ENCODE peak calls at places on chromosomes 4 and X, in six cellular contexts. A, D, V, M, X and Z are unnamed samples. For H3K36me3, the result is how much of the 10 kb centered on the place peaks cover.

GRCh38 chrX:153889123-153889522 is 3.1 kb upstream of the L1CAM start:
- DNase-seq in X (no peak), V (no peak), D (no peak), M (no peak), A (no peak), Z (no peak)

GRCh38 chr4:20528508-20528907 is 171.8 kb upstream of the PACRGL start:
- DNase-seq in D (no peak), A (no peak), X (no peak), V (no peak), M (no peak), Z (no peak)

GRCh38 chr4:140659935-140660710 is 91.4 kb upstream of the UCP1 start:
- DNase-seq in X (no peak), V (no peak), D (no peak), M (no peak), A (no peak), Z (no peak)

GRCh38 chr4:82428526-82428968 is 1.7 kb downstream of the HNRNPDL start:
- DNase-seq in V (no peak), M (no peak), X (no peak), D (no peak), A (no peak), Z (no peak)

GRCh38 chrX:118271770-118272169 is 74.1 kb upstream of the WDR44 start:
- DNase-seq in A (no peak), X (no peak), V (no peak), D (no peak), M (no peak), Z (no peak)

GRCh38 chr4:18689308-18689915 is 667.9 kb upstream of the LCORL start:
- DNase-seq in M (no peak), A (no peak), V (peak), D (no peak), X (peak), Z (no peak)

GRCh38 chr4:21656832-21657231 is 291.7 kb downstream of the KCNIP4 start:
- DNase-seq in X (no peak), M (no peak), D (no peak), V (no peak), A (no peak), Z (no peak)

GRCh38 chrX:129932137-129932791 is 26.3 kb downstream of the UTP14A start:
- DNase-seq in A (peak), V (peak), D (peak), X (peak), M (peak), Z (peak)

GRCh38 chrX:93868289-93868985 is 194.4 kb downstream of the FAM133A start:
- DNase-seq in M (no peak), A (no peak), D (no peak), V (no peak), X (no peak), Z (no peak)

GRCh38 chr4:107069049-107069448 is 32.9 kb upstream of the DKK2 start:
- DNase-seq in X (no peak), D (no peak), M (no peak), V (no peak), A (no peak), Z (no peak)

GRCh38 chr4:151862766-151863165 is 102.0 kb upstream of the GATB start:
- DNase-seq in A (no peak), X (no peak), M (no peak), D (no peak), V (no peak), Z (no peak)

GRCh38 chr4:107183155-107183774 is 147.2 kb upstream of the DKK2 start:
- DNase-seq in V (no peak), M (no peak), A (no peak), X (peak), D (no peak), Z (no peak)

GRCh38 chr4:108117473-108118182 is 51.1 kb downstream of the LEF1 start:
- DNase-seq in V (no peak), D (no peak), M (no peak), X (no peak), A (no peak), Z (no peak)

GRCh38 chr4:108029321-108029720 is 39.6 kb downstream of the HADH start:
- DNase-seq in V (no peak), X (no peak), M (no peak), D (no peak), A (no peak), Z (peak)

GRCh38 chr4:73450398-73451004 is 14.5 kb downstream of the AFP start:
- DNase-seq in M (no peak), X (peak), A (peak), D (no peak), V (no peak), Z (no peak)

GRCh38 chrX:31165241-31166035 is 93.6 kb upstream of the FTHL17 start:
- DNase-seq in V (no peak), D (no peak), M (no peak), A (no peak), X (no peak), Z (no peak)

GRCh38 chr4:54543088-54543795 is 114.5 kb upstream of the KIT start:
- DNase-seq in M (no peak), X (no peak), V (no peak), A (no peak), D (no peak), Z (no peak)

GRCh38 chrX:283115-283845 is 2.1 kb downstream of the PLCXD1 start:
- DNase-seq in X (peak), D (peak), V (peak), M (peak), A (peak), Z (peak)

GRCh38 chrX:113980953-113981352 is 602.9 kb upstream of the HTR2C start:
- DNase-seq in D (no peak), A (no peak), M (no peak), V (no peak), X (no peak), Z (no peak)

GRCh38 chr4:98262431-98262830 is 1.2 kb downstream of the RAP1GDS1 start:
- DNase-seq in A (no peak), D (no peak), V (no peak), X (peak), M (no peak), Z (no peak)

GRCh38 chr4:26839016-26839415 is 21.6 kb upstream of the STIM2 start:
- DNase-seq in A (no peak), V (no peak), X (no peak), D (no peak), M (no peak), Z (no peak)

GRCh38 chr4:144872508-144873293 is 225.3 kb downstream of the ANAPC10 start:
- DNase-seq in M (no peak), X (no peak), V (peak), D (no peak), A (no peak), Z (no peak)

GRCh38 chr4:112765317-112765989 is 128.5 kb downstream of the LARP7 start:
- DNase-seq in V (no peak), A (no peak), D (no peak), X (no peak), M (no peak), Z (no peak)

GRCh38 chr4:15042529-15043167 is 40.4 kb downstream of the CPEB2 start:
- DNase-seq in D (no peak), A (no peak), X (no peak), V (no peak), M (no peak), Z (no peak)

GRCh38 chr4:47118192-47118879 is 87.0 kb downstream of the GABRB1 start:
- DNase-seq in A (no peak), D (no peak), V (no peak), X (no peak), M (no peak), Z (no peak)

GRCh38 chr4:94939791-94940530 is 182.2 kb downstream of the BMPR1B start:
- DNase-seq in D (no peak), V (no peak), M (no peak), X (no peak), A (no peak), Z (no peak)

GRCh38 chr4:189187531-189188052 is 753.1 kb upstream of the FRG1 start:
- DNase-seq in A (no peak), V (no peak), M (no peak), D (no peak), X (no peak), Z (no peak)

GRCh38 chrX:9171841-9172240 is 137.9 kb upstream of the FAM9B start:
- DNase-seq in X (no peak), V (no peak), M (no peak), A (no peak), D (no peak), Z (no peak)

GRCh38 chr4:57320217-57320616 is 210.0 kb upstream of the IGFBP7 start:
- DNase-seq in D (no peak), A (no peak), V (no peak), X (no peak), M (no peak), Z (no peak)

DNA sequence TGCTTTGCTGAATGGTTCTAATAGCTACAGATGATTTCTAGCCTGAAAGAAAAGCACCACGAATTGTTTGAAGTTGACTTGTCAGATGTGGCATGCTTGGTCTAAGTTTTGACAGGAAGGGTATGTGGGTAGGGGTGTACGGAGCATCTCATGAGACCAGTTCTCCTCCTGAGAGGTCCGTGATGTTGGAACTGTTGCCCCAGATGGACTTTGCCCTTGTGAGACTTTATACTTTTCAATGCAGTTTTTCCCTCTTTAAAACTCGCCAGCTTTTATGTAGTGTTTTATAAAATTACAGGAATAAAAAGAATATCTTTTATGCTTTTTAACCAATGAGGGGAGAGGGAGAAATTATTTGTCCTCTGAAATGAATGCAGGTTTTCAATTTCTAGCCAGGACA is 16.6 kb upstream of the XG start:
- DNase-seq in M (no peak), V (no peak), D (no peak), X (no peak), A (no peak), Z (no peak)
- H3K36me3 ChIP-seq in M (under half), V (under half), D (half or more), X (under half), A (under half), Z (under half)

GRCh38 chr4:87079967-87080366 is 140.5 kb downstream of the KLHL8 start:
- DNase-seq in M (no peak), A (no peak), V (no peak), D (no peak), X (no peak), Z (no peak)
- H3K27ac ChIP-seq in M (no peak), A (peak), V (peak), D (peak), X (peak), Z (no peak)

GRCh38 chrX:38656350-38656915 is 95.1 kb downstream of the TSPAN7 start:
- DNase-seq in V (no peak), M (no peak), D (no peak), X (no peak), A (no peak), Z (no peak)

GRCh38 chrX:38652934-38653442 is 91.6 kb downstream of the TSPAN7 start:
- DNase-seq in M (no peak), D (no peak), X (no peak), V (no peak), A (no peak), Z (no peak)

GRCh38 chrX:38651625-38652601 is 90.6 kb downstream of the TSPAN7 start:
- DNase-seq in M (no peak), A (no peak), V (no peak), X (no peak), D (no peak), Z (no peak)

GRCh38 chrX:38657562-38657961 is 96.2 kb downstream of the TSPAN7 start:
- DNase-seq in X (no peak), D (no peak), V (no peak), M (no peak), A (no peak), Z (no peak)

GRCh38 chrX:38654302-38654701 is 93.0 kb downstream of the TSPAN7 start:
- DNase-seq in M (no peak), A (no peak), X (no peak), D (no peak), V (no peak), Z (no peak)
- TF ChIP-seq CTCF in M (peak), A (peak), X (peak), D (peak), V (peak), Z (no peak)

GRCh38 chr4:4420421-4420820 is 33.5 kb downstream of the NSG1 start:
- DNase-seq in X (no peak), A (no peak), V (peak), M (no peak), D (no peak), Z (no peak)
- H3K36me3 ChIP-seq in X (under half), A (under half), V (under half), M (half or more), D (half or more), Z (under half)

GRCh38 chr4:168609369-168609768 is 112.5 kb downstream of the PALLD start:
- DNase-seq in M (no peak), A (no peak), X (no peak), V (no peak), D (no peak), Z (no peak)
- H3K27ac ChIP-seq in M (no peak), A (no peak), X (no peak), V (no peak), D (no peak), Z (no peak)

GRCh38 chrX:131704136-131704695 is 160.3 kb downstream of the OR13H1 start:
- DNase-seq in M (peak), D (peak), X (no peak), V (peak), A (peak), Z (no peak)
- TF ChIP-seq CTCF in M (peak), D (peak), X (no peak), V (peak), A (no peak), Z (no peak)

DNA sequence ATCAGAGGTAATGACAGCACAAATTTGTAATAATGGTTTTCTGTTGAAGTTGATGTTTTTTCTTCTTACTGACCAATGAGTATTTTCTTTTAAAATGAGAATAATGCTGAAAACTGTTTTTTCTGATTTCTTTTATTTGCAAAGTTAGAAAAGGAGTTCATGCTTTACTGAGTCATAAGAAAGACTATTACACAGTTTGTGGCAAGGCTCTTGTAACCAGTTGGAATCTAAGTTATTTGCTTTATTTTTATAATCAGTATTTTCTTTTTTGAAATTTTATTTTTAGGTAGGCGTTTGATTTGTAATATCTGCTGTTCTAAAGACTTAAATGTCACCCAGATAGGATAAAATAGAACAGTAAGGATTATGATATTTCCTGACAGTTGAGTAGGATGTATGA is 25.5 kb downstream of the ANAPC4 start:
- DNase-seq in A (no peak), V (no peak), D (no peak), M (no peak), X (no peak), Z (no peak)
- H3K36me3 ChIP-seq in A (under half), V (under half), D (half or more), M (half or more), X (under half), Z (under half)

DNA sequence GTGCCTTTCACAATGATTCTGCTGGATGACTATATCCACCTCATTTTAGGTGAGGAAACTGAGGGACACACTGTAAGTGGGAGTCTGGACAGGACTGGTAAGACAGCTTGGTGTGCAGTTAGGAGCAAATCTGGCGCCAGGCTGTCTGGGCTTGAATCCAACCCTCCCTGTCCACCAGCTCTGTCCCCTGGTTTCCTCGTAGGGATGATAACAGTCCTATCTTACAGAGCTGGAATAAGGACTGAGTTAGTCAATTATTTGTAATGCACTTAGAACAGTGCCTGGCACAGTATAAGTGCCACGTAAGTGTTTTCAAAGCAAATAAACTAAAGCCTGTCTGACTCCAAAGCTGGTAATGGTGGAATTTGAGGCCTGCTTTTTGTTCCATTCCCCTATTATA is 101.9 kb downstream of the UCHL1 start:
- DNase-seq in X (peak), D (no peak), M (peak), V (no peak), A (peak), Z (no peak)
- H3K27ac ChIP-seq in X (peak), D (peak), M (no peak), V (no peak), A (peak), Z (no peak)

DNA sequence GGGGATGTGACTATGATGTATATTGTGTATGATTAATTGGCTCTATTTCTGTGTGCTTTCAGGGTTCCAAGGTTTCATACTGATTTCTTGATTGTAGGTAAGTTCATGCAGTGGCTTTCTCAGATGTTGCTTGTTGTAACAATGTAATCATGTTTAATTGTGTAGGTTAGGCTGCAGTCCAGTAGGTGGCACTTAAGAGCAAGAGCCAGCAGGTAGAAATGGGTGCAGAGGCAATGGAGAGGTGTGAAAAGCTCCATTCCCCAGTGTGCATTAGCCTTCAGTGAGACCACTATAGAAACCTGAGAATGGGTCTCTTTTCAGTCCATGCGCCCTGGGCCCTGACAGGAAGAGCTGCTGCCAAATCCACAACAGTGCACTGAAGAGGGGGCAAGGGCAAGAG is 28.2 kb downstream of the DCAF12L2 start:
- DNase-seq in A (no peak), X (no peak), D (no peak), V (no peak), M (no peak), Z (no peak)
- TF ChIP-seq CTCF in A (no peak), X (no peak), D (no peak), V (no peak), M (no peak), Z (no peak)

DNA sequence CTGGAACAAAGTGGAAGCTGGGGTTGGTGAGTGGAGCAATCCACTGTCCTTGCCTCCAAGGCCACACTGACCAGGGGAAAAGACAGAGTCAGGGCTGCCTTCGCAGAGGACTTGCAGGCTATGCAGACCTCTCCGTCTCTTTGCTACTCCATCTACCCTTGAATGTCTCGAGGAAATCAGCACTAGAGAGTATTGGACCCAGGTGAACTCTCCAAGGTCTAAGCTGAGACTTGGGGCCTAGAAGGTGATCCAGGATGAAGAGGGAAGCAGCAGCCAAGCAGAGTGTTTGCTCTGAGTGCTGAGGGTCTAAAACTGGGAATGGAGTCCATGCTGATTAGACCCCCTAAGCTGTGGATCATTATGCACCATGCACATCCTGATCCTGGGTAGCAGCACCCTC is 54.5 kb downstream of the ANXA3 start:
- DNase-seq in A (no peak), V (no peak), X (no peak), D (no peak), M (no peak), Z (no peak)
- H3K36me3 ChIP-seq in A (under half), V (under half), X (under half), D (under half), M (under half), Z (under half)